ENCODE peak calls at places on chromosomes 5 and 9, in four cellular contexts. M is tibial artery, F is IMR-90, Y is ovary. B is an unnamed sample.

GRCh38 chr9:95740217-95741004 is 135.1 kb upstream of the ERCC6L2 start:
- DNase-seq in M (no peak), Y (no peak), F (no peak), B (no peak)

GRCh38 chr5:132465095-132465707 is 25.4 kb downstream of the IRF1 start:
- DNase-seq in F (no peak), Y (no peak), M (peak; percentile 13), B (no peak)

GRCh38 chr9:136672431-136673087 is 9.8 kb downstream of the EGFL7 start:
- DNase-seq in M (no peak), Y (no peak), F (no peak), B (no peak)

GRCh38 chr5:150323092-150323491 is 20.4 kb upstream of the ARSI start:
- DNase-seq in F (peak; percentile 76), Y (no peak), M (no peak), B (no peak)

GRCh38 chr9:134384811-134385479 is 58.7 kb downstream of the RXRA start:
- DNase-seq in M (no peak), Y (no peak), F (no peak), B (no peak)

GRCh38 chr9:75814667-75815066 is 75.8 kb upstream of the PCSK5 start:
- DNase-seq in Y (no peak), M (no peak), F (no peak), B (no peak)

GRCh38 chr9:111759762-111760639 is 34.7 kb downstream of the SHOC1 start:
- DNase-seq in F (peak; percentile 91), Y (no peak), M (peak; percentile 30), B (no peak)

GRCh38 chr5:80035839-80036238 is 691 bp downstream of the THBS4 start:
- DNase-seq in Y (no peak), M (no peak), F (no peak), B (no peak)

GRCh38 chr9:134378901-134379338 is 52.7 kb downstream of the RXRA start:
- DNase-seq in Y (no peak), F (peak; percentile 44), M (no peak), B (peak; percentile 72)

DNA sequence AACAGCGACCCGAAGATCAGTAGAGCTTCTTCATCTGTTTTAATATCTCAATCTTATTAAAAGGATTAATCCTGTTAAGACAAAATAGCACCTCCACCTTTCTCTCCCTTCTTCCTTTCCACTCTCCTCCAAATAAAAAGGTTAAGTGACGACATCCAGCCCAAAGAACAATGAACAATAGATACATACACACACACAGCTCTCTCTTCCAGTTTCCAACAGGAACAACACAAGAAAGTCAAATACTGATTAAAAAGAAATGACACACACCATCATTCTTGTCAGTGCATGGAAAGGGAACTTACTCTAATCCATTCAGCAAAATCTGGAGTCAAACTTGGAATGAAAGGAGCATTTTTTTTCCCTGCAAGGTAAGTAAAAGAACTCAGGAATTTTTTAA is 2.8 kb downstream of the ARL15 start:
- DNase-seq in F (no peak), M (no peak), Y (no peak), B (no peak)
- H3K27me3 ChIP-seq in F (no peaks in the 10 kb centered on the region), M (no peaks in the 10 kb centered on the region), Y (no peaks in the 10 kb centered on the region), B (no peaks in the 10 kb centered on the region)

GRCh38 chr9:125468646-125469045 is 207.0 kb downstream of the GAPVD1 start:
- DNase-seq in M (no peak), Y (no peak), F (no peak), B (no peak)
- H3K4me1 ChIP-seq in M (peaks cover 10% of the 10 kb centered on the region), Y (peaks cover 30% of the 10 kb centered on the region), F (peaks cover 18% of the 10 kb centered on the region), B (no peaks in the 10 kb centered on the region)

GRCh38 chr9:8362250-8362649 is 562.7 kb upstream of the DMAC1 start:
- DNase-seq in F (no peak), Y (no peak), M (no peak), B (no peak)

GRCh38 chr9:8365466-8366160 is 566.0 kb upstream of the DMAC1 start:
- DNase-seq in F (no peak), M (no peak), Y (no peak), B (no peak)

GRCh38 chr9:8366161-8366926 is 566.8 kb upstream of the DMAC1 start:
- DNase-seq in Y (no peak), F (peak; percentile 35), M (no peak), B (no peak)

GRCh38 chr9:8364021-8364782 is 564.6 kb upstream of the DMAC1 start:
- DNase-seq in F (no peak), Y (no peak), M (no peak), B (no peak)

DNA sequence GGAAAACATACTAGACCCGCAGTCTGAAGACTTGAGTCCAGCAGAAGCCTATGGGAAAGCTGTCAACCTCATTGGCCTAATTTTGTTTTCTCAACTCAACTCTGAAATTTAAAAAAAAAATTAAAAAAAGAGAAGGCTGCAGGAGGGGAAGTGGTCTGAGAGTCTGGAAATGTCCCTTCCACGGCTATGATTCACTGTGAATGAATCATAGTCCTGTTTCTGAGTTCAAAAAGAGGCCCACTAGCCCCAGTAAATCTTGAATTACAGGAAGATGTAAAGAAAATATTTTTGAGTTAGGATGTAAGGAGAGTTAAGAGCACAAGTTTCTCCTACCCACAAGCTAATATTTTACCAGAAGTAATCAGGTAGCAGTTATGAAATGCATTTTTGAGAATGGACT is 565.5 kb upstream of the DMAC1 start:
- DNase-seq in M (no peak), Y (no peak), F (peak; percentile 76), B (no peak)
- H3K9me3 ChIP-seq in M (no peaks in the 10 kb centered on the region), Y (no peaks in the 10 kb centered on the region), F (no peaks in the 10 kb centered on the region), B (no peaks in the 10 kb centered on the region)

GRCh38 chr9:91945277-91946074 is 4.6 kb downstream of the ROR2 start:
- DNase-seq in M (no peak), F (peak; percentile 82), Y (peak; percentile 66), B (no peak)

GRCh38 chr9:91948423-91949292 is 1.4 kb downstream of the ROR2 start:
- DNase-seq in F (peak; percentile 57), M (no peak), Y (peak; percentile 72), B (no peak)

GRCh38 chr9:91946196-91946595 is 3.8 kb downstream of the ROR2 start:
- DNase-seq in Y (no peak), F (no peak), M (no peak), B (no peak)

GRCh38 chr9:91948061-91948422 is 2.0 kb downstream of the ROR2 start:
- DNase-seq in M (no peak), F (peak; percentile 16), Y (no peak), B (no peak)

GRCh38 chr9:91946825-91947224 is 3.2 kb downstream of the ROR2 start:
- DNase-seq in M (no peak), Y (no peak), F (peak; percentile 20), B (no peak)
- H3K27me3 ChIP-seq in M (peaks cover 56% of the 10 kb centered on the region), Y (no peaks in the 10 kb centered on the region), F (no peaks in the 10 kb centered on the region), B (no peaks in the 10 kb centered on the region)

DNA sequence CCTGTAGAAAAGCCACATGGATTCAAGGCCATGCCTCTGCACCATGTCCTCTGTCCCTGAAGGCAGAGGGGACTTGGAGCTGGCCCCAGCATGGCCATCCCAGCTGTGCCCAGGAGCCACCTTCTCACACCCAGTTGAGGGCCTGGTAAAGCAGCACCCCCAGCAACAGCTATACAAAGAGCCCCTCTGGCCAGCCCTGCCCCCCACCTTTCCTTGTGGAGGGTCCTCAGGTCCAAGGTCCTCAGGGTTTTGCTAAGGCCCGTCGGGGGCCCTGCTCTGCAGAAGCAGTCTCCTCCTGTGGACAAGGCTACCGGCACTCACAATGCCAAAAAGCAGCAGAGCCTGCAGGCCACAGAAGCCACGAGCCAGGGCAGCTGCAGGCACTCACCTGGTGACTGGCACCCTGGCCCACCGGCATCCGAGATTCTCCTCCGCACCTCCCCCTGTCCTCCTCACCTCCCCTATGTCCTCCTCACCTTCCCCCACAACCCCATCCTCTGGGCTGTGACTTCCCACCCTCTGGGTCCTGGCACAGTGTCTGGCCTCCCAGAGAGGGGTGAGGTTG is 39.9 kb upstream of the LPCAT1 start:
- DNase-seq in F (no peak), M (no peak), Y (no peak), B (no peak)
- H3K4me1 ChIP-seq in F (peaks cover 13% of the 10 kb centered on the region), M (peaks cover 29% of the 10 kb centered on the region), Y (peaks cover 7% of the 10 kb centered on the region), B (no peaks in the 10 kb centered on the region)

GRCh38 chr5:34688015-34688800 is 32.1 kb downstream of the RAI14 start:
- DNase-seq in F (no peak), Y (no peak), M (no peak), B (no peak)
- H3K9me3 ChIP-seq in F (no peaks in the 10 kb centered on the region), Y (no peaks in the 10 kb centered on the region), M (no peaks in the 10 kb centered on the region), B (no peaks in the 10 kb centered on the region)

DNA sequence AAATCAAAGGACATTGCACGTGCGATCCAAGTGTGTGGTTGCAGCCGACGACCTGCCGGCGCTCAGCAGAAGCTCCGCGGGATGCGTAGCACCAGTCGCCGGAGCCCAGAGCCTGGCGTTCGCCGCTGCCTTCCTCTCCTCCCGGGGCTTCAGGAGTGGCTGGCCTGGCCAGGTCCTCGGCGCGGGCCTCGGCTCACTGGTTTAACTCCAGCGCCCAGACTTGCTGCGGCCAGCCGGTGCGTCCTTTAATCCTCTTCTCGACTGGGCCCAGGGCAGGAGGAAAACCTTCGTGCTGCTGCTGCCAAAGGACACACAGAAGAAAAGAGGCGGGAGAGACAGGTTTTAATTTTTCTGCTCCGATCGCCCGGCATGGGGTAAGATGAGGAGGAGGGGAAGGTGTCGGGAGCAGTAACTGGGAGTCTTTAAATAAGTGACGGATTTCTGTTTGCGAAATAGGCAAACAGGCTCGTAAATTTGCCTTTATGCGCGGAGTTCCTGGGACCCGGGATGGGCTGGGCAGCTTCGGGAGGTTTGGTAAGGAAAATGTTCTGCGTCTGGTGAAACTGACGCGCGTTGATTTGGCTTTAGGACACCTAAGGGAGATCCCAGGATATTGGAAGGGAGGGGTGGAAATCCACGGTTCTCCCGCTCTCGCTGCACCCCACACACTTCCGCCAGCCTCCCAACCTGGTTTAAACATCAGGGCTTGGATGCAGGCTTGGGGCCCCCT is 2.2 kb downstream of the HAND1 start:
- DNase-seq in F (no peak), Y (no peak), M (no peak), B (no peak)
- H3K27me3 ChIP-seq in F (peaks cover 94% of the 10 kb centered on the region), Y (peaks cover 15% of the 10 kb centered on the region), M (peaks cover 100% of the 10 kb centered on the region), B (no peaks in the 10 kb centered on the region)

GRCh38 chr5:95832664-95833063 is 10.1 kb upstream of the GLRX start:
- DNase-seq in Y (no peak), F (no peak), M (no peak), B (no peak)
- H3K4me1 ChIP-seq in Y (no peaks in the 10 kb centered on the region), F (peaks cover 3% of the 10 kb centered on the region), M (peaks cover 11% of the 10 kb centered on the region), B (peaks cover 7% of the 10 kb centered on the region)

GRCh38 chr5:27963050-27963783 is 924.8 kb upstream of the CDH9 start:
- DNase-seq in F (no peak), Y (no peak), M (no peak), B (no peak)
- H3K9me3 ChIP-seq in F (peaks cover 18% of the 10 kb centered on the region), Y (no peaks in the 10 kb centered on the region), M (no peaks in the 10 kb centered on the region), B (no peaks in the 10 kb centered on the region)

DNA sequence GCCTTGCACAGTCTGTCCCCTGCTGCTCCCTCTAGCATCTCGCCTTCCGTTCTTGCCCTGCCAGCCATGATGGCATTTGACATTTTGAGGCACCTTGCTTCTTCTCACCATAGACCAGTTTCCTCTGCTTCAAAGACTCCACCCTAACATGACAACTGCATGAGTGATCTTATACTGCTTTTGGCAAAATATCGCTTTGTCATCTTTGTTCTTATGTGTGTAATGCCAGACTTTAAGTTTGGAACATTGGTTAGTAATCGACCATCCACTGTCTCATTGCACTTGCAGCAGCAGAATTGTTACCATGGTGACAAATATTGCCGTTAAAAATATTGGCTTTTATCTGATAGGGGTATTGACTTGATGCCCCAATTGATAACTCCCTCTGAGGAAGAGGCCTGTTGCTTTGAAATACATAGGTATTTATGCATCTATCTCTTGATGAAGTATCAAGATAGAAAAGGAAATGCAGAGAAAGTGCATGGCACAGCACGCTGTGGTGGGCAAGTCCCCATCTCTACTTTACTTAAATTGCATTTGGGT is 6.8 kb downstream of the GARIN3 start:
- DNase-seq in F (no peak), Y (no peak), M (no peak), B (no peak)
- H3K27me3 ChIP-seq in F (peaks cover 12% of the 10 kb centered on the region), Y (no peaks in the 10 kb centered on the region), M (peaks cover 11% of the 10 kb centered on the region), B (no peaks in the 10 kb centered on the region)

B was measured in Peyer's patch.